ENCODE peak calls at places on chromosomes 11 and 22, in seven cellular contexts. T is HL-60, C is HFFc6, H is GM20000, U is GM10248, L is transverse colon, G is mesothelial cell of epicardium. O is an unnamed sample.

GRCh38 chr11:13016415-13016814 is 7.3 kb downstream of the RASSF10 start:
- DNase-seq in T (no peak), C (no peak), H (no peak), U (no peak), L (peak), G (no peak), O (no peak)

GRCh38 chr22:40533712-40534378 is 102.7 kb downstream of the MRTFA start:
- DNase-seq in T (peak), C (peak), H (peak), U (peak), L (peak), G (no peak), O (no peak)

GRCh38 chr11:126833020-126833419 is 167.6 kb downstream of the KIRREL3 start:
- DNase-seq in T (no peak), C (no peak), H (no peak), U (no peak), L (no peak), G (no peak), O (no peak)

GRCh38 chr11:82757660-82758301 is 24.1 kb upstream of the FAM181B start:
- DNase-seq in T (no peak), C (no peak), H (no peak), U (no peak), L (no peak), G (no peak), O (no peak)

GRCh38 chr11:104572279-104572678 is 326.0 kb downstream of the CASP12 start:
- DNase-seq in T (no peak), C (no peak), H (no peak), U (no peak), L (no peak), G (no peak), O (no peak)

GRCh38 chr11:110992481-110992880 is 253.0 kb upstream of the POU2AF2 start:
- DNase-seq in T (no peak), C (no peak), H (no peak), U (no peak), L (no peak), G (no peak), O (no peak)

GRCh38 chr11:9692696-9693095 is 28.8 kb downstream of the SWAP70 start:
- DNase-seq in T (peak), C (no peak), H (no peak), U (no peak), L (no peak), G (no peak), O (no peak)

GRCh38 chr11:126547161-126547560 is 191.7 kb downstream of the ST3GAL4 start:
- DNase-seq in T (no peak), C (peak), H (no peak), U (no peak), L (no peak), G (no peak), O (no peak)

GRCh38 chr22:48746789-48747425 is 1080.8 kb downstream of the BRD1 start:
- DNase-seq in T (no peak), C (no peak), H (no peak), U (no peak), L (no peak), G (no peak), O (no peak)

GRCh38 chr11:130428692-130429681 is 578 bp upstream of the ADAMTS8 start:
- DNase-seq in T (no peak), C (no peak), H (no peak), U (no peak), L (no peak), G (no peak), O (no peak)

GRCh38 chr11:130428271-130428670 is at the start of gene ADAMTS8:
- DNase-seq in T (no peak), C (no peak), H (no peak), U (no peak), L (no peak), G (no peak), O (peak)

GRCh38 chr11:130427049-130427388 is 1.4 kb downstream of the ADAMTS8 start:
- DNase-seq in T (no peak), C (no peak), H (no peak), U (no peak), L (no peak), G (no peak), O (no peak)

GRCh38 chr11:130426223-130427048 is 2.0 kb downstream of the ADAMTS8 start:
- DNase-seq in T (no peak), C (no peak), H (no peak), U (no peak), L (no peak), G (no peak), O (no peak)

DNA sequence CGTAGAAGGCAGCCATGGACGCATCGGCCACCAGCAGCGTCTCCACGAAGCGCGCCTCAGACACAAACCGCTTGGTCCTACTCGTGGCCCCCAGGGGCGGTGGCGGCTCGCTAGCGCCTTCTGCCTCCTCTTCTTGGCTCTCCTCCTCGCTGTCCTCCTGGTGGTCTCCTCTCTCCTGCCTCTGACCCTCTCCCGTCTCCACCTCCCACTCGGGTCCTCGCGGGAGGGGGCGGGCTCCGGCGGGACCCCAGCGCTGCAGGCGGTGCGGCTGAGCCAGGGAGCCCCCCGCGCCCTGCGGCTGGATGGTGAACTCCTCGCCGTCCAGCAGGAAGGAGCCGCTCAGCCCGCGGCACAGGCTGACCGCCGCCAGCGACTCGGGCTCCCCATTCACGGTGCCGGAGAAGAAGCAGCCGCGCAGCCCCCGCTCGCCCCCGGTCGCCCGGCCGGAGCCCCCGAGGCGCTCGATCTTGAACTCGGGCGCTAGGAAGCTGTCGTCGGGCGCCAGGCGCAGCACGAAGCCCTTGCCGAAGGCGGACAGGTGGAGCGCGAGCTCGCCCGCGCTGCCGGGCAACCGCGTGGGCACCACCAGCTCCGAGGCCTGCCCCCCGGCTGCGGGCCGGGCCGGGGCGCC is 713 bp downstream of the ADAMTS8 start:
- DNase-seq in T (no peak), C (no peak), H (no peak), U (no peak), L (peak), G (no peak), O (peak)
- TF ChIP-seq CTCF in T (no peak), C (peak), H (no peak), U (no peak), L (peak), G (no peak), O (peak)

GRCh38 chr11:3983101-3983500 is 111.5 kb upstream of the RRM1 start:
- DNase-seq in T (no peak), C (no peak), H (no peak), U (no peak), L (no peak), G (no peak), O (no peak)

GRCh38 chr11:3986301-3986700 is 108.3 kb upstream of the RRM1 start:
- DNase-seq in T (no peak), C (no peak), H (no peak), U (no peak), L (no peak), G (no peak), O (no peak)

GRCh38 chr11:3982431-3982830 is 112.2 kb upstream of the RRM1 start:
- DNase-seq in T (no peak), C (peak), H (no peak), U (no peak), L (no peak), G (no peak), O (no peak)

GRCh38 chr11:3981084-3981633 is 113.4 kb upstream of the RRM1 start:
- DNase-seq in T (no peak), C (no peak), H (no peak), U (no peak), L (no peak), G (no peak), O (no peak)

DNA sequence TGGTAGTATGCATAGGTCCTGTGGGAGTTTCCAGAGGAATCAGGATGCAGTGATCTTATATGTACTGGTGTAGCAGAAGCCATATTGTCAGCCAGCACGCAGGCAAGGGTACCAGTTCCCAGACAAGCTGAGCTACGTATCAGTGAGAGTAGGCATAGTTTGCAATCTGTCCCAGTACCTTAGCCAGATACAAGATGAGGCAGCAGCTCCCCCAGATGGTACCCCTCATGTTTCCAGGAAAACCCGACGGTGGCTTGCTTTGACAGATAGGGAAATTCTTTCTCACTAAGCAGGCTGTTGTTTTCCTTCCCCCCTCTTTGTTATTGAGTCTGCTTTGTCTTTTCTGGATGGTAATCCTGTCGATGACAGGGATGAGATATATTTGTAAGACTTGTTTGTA is 109.7 kb upstream of the RRM1 start:
- DNase-seq in T (no peak), C (no peak), H (no peak), U (no peak), L (no peak), G (no peak), O (no peak)
- TF ChIP-seq CTCF in T (no peak), C (no peak), H (no peak), U (no peak), L (no peak), G (no peak), O (no peak)

GRCh38 chr22:44543362-44543761 is 45.3 kb upstream of the RTL6 start:
- DNase-seq in T (no peak), C (no peak), H (peak), U (peak), L (no peak), G (no peak), O (no peak)

GRCh38 chr22:44543781-44544181 is 45.7 kb upstream of the RTL6 start:
- DNase-seq in T (no peak), C (no peak), H (no peak), U (no peak), L (no peak), G (no peak), O (peak)

GRCh38 chr22:44546686-44547310 is 48.8 kb upstream of the RTL6 start:
- DNase-seq in T (no peak), C (no peak), H (no peak), U (no peak), L (no peak), G (no peak), O (no peak)

GRCh38 chr22:44545773-44546172 is 47.7 kb upstream of the RTL6 start:
- DNase-seq in T (no peak), C (no peak), H (no peak), U (no peak), L (no peak), G (no peak), O (no peak)

DNA sequence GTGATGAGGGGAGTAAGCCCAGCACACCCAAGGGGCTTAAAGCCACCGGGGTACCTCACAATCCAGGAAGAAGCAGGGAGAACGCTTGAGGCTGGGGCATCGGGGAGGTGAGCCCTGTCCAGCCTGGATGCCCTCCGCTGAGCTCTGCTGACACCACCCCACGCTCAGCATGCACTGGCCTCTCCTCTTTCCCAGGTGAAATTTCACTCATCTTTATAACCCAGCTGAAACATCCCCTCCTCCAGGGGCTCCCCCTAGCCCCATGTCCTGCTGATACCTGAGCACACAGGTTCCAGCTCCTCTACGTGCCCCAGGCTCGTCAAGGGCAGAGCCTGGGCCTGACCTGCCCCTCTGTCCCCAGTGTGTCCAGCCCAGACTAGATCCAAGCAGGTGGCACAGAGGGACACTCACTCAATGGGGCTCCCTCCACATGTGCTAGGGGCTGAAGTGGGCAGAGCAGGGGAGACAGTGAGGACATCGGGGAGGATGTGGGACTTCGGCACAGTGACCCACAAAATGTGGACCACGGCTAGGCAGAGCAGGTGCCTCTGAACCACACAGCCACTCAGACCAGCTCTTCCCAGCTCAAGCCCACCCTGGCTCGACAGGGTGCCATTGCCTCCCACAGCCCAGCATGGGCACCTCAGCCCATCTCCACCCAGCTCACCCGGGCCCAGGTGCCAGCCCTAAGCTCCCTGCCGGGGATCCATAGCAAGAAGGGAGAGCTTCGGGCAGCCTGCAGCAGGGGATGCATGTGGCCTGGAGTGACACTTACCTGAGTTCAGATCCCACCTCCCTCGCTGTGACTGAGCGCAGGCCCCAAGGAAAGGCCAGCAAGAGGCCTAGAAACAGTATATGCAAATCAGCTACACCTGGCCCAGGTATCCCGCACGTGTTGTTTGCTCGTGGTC is 46.7 kb upstream of the RTL6 start:
- DNase-seq in T (no peak), C (no peak), H (no peak), U (no peak), L (no peak), G (no peak), O (no peak)
- TF ChIP-seq CTCF in T (no peak), C (no peak), H (no peak), U (no peak), L (no peak), G (no peak), O (no peak)

GRCh38 chr11:118401151-118401879 is at the start of gene ATP5MG:
- DNase-seq in T (peak), C (peak), H (peak), U (peak), L (peak), G (peak), O (peak)
- TF ChIP-seq CTCF in T (no peak), C (peak), H (no peak), U (no peak), L (peak), G (no peak), O (no peak)

O was measured in nephron progenitor cell.